ENCODE peak calls at places on chromosomes 13 and 19, in ten cellular contexts. One of them, this sample, is unnamed.

GRCh38 chr19:15223649-15224371 is 8.4 kb downstream of the EPHX3 start:
- DNase-seq in upper lobe of right lung: no peak
- DNase-seq in dorsolateral prefrontal cortex: no peak
- DNase-seq in tibial nerve: no peak
- DNase-seq in heart left ventricle: peak
- DNase-seq in caudate nucleus: no peak
- DNase-seq in HL-60: no peak
- DNase-seq in neuronal stem cell: no peak
- DNase-seq in thoracic aorta: no peak
- DNase-seq in substantia nigra: no peak
- DNase-seq in this sample: no peak

GRCh38 chr13:105346141-105346766 is 1189.2 kb downstream of the EFNB2 start:
- DNase-seq in dorsolateral prefrontal cortex: no peak
- DNase-seq in neuronal stem cell: no peak
- DNase-seq in HL-60: no peak
- DNase-seq in substantia nigra: no peak
- DNase-seq in heart left ventricle: no peak
- DNase-seq in upper lobe of right lung: no peak
- DNase-seq in tibial nerve: no peak
- DNase-seq in caudate nucleus: no peak
- DNase-seq in thoracic aorta: no peak
- DNase-seq in this sample: no peak

GRCh38 chr19:6056801-6057650 is 53.3 kb downstream of the RFX2 start:
- DNase-seq in caudate nucleus: no peak
- DNase-seq in heart left ventricle: peak
- DNase-seq in upper lobe of right lung: no peak
- DNase-seq in substantia nigra: peak
- DNase-seq in tibial nerve: peak
- DNase-seq in neuronal stem cell: no peak
- DNase-seq in thoracic aorta: peak
- DNase-seq in dorsolateral prefrontal cortex: peak
- DNase-seq in HL-60: peak
- DNase-seq in this sample: peak

GRCh38 chr13:73984949-73985691 is 149.1 kb downstream of the KLF12 start:
- DNase-seq in substantia nigra: no peak
- DNase-seq in neuronal stem cell: no peak
- DNase-seq in upper lobe of right lung: peak
- DNase-seq in HL-60: no peak
- DNase-seq in thoracic aorta: no peak
- DNase-seq in tibial nerve: no peak
- DNase-seq in caudate nucleus: no peak
- DNase-seq in dorsolateral prefrontal cortex: peak
- DNase-seq in heart left ventricle: peak
- DNase-seq in this sample: no peak

GRCh38 chr19:3481241-3482090 is 1.1 kb upstream of the SMIM24 start:
- DNase-seq in heart left ventricle: no peak
- DNase-seq in substantia nigra: no peak
- DNase-seq in caudate nucleus: no peak
- DNase-seq in upper lobe of right lung: no peak
- DNase-seq in neuronal stem cell: no peak
- DNase-seq in thoracic aorta: no peak
- DNase-seq in HL-60: no peak
- DNase-seq in tibial nerve: no peak
- DNase-seq in dorsolateral prefrontal cortex: no peak
- DNase-seq in this sample: no peak

GRCh38 chr13:99033814-99034213 is 56.0 kb upstream of the DOCK9 start:
- DNase-seq in substantia nigra: no peak
- DNase-seq in dorsolateral prefrontal cortex: no peak
- DNase-seq in upper lobe of right lung: no peak
- DNase-seq in thoracic aorta: no peak
- DNase-seq in caudate nucleus: no peak
- DNase-seq in heart left ventricle: no peak
- DNase-seq in tibial nerve: no peak
- DNase-seq in HL-60: no peak
- DNase-seq in neuronal stem cell: peak
- DNase-seq in this sample: no peak

GRCh38 chr13:29963086-29963485 is 112.7 kb upstream of the UBL3 start:
- DNase-seq in dorsolateral prefrontal cortex: no peak
- DNase-seq in neuronal stem cell: no peak
- DNase-seq in heart left ventricle: no peak
- DNase-seq in thoracic aorta: no peak
- DNase-seq in caudate nucleus: no peak
- DNase-seq in upper lobe of right lung: no peak
- DNase-seq in substantia nigra: no peak
- DNase-seq in tibial nerve: no peak
- DNase-seq in HL-60: no peak
- DNase-seq in this sample: no peak

GRCh38 chr19:42269518-42270345 is 680 bp downstream of the CIC start:
- DNase-seq in substantia nigra: peak
- DNase-seq in thoracic aorta: no peak
- DNase-seq in HL-60: no peak
- DNase-seq in upper lobe of right lung: peak
- DNase-seq in tibial nerve: no peak
- DNase-seq in neuronal stem cell: no peak
- DNase-seq in caudate nucleus: no peak
- DNase-seq in dorsolateral prefrontal cortex: no peak
- DNase-seq in heart left ventricle: peak
- DNase-seq in this sample: no peak

GRCh38 chr13:34207872-34208271 is 389.9 kb downstream of the RFC3 start:
- DNase-seq in heart left ventricle: no peak
- DNase-seq in substantia nigra: no peak
- DNase-seq in caudate nucleus: no peak
- DNase-seq in tibial nerve: no peak
- DNase-seq in HL-60: no peak
- DNase-seq in neuronal stem cell: no peak
- DNase-seq in thoracic aorta: no peak
- DNase-seq in upper lobe of right lung: no peak
- DNase-seq in dorsolateral prefrontal cortex: no peak
- DNase-seq in this sample: no peak

GRCh38 chr13:44955421-44955820 is 33.9 kb downstream of the NUFIP1 start:
- DNase-seq in caudate nucleus: no peak
- DNase-seq in upper lobe of right lung: no peak
- DNase-seq in dorsolateral prefrontal cortex: no peak
- DNase-seq in heart left ventricle: no peak
- DNase-seq in substantia nigra: no peak
- DNase-seq in neuronal stem cell: no peak
- DNase-seq in thoracic aorta: no peak
- DNase-seq in HL-60: no peak
- DNase-seq in tibial nerve: no peak
- DNase-seq in this sample: no peak

GRCh38 chr19:32676186-32676894 is 692 bp downstream of the RGS9BP start:
- DNase-seq in tibial nerve: no peak
- DNase-seq in thoracic aorta: no peak
- DNase-seq in neuronal stem cell: peak
- DNase-seq in substantia nigra: no peak
- DNase-seq in heart left ventricle: no peak
- DNase-seq in dorsolateral prefrontal cortex: no peak
- DNase-seq in HL-60: no peak
- DNase-seq in caudate nucleus: no peak
- DNase-seq in upper lobe of right lung: peak
- DNase-seq in this sample: no peak

DNA sequence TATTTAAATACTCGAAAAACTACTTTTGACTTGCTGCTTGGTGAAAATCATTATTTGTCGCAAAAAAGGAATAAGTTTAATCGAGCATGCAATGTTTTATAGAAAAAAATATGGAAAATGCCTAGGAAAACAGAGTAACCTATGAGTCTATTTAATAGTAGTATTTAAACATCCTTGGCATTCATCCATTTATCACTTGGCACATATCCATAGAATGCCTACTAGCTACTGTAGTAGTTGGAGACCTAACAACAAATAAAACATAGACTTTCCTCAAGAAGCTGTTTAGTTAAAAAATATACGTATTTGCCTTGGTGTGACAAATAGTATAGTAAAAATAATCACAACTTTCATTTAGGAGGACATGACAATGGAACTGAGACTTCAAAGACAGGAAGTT is 302.1 kb downstream of the DIAPH3 start:
- DNase-seq in caudate nucleus: no peak
- DNase-seq in substantia nigra: no peak
- DNase-seq in tibial nerve: no peak
- DNase-seq in HL-60: no peak
- DNase-seq in neuronal stem cell: no peak
- DNase-seq in upper lobe of right lung: no peak
- DNase-seq in thoracic aorta: no peak
- DNase-seq in dorsolateral prefrontal cortex: no peak
- DNase-seq in heart left ventricle: no peak
- DNase-seq in this sample: no peak
- H3K27ac ChIP-seq in caudate nucleus: no peak
- H3K27ac ChIP-seq in substantia nigra: no peak
- H3K27ac ChIP-seq in tibial nerve: no peak
- H3K27ac ChIP-seq in HL-60: no peak
- H3K27ac ChIP-seq in neuronal stem cell: no peak
- H3K27ac ChIP-seq in upper lobe of right lung: no peak
- H3K27ac ChIP-seq in thoracic aorta: no peak
- H3K27ac ChIP-seq in dorsolateral prefrontal cortex: no peak
- H3K27ac ChIP-seq in heart left ventricle: no peak
- H3K27ac ChIP-seq in this sample: no peak

GRCh38 chr13:111210945-111211469 is 95.9 kb downstream of the ARHGEF7 start:
- DNase-seq in tibial nerve: no peak
- DNase-seq in thoracic aorta: no peak
- DNase-seq in upper lobe of right lung: no peak
- DNase-seq in substantia nigra: no peak
- DNase-seq in heart left ventricle: no peak
- DNase-seq in HL-60: no peak
- DNase-seq in caudate nucleus: no peak
- DNase-seq in neuronal stem cell: no peak
- DNase-seq in dorsolateral prefrontal cortex: no peak
- DNase-seq in this sample: no peak
- H3K27ac ChIP-seq in tibial nerve: peak
- H3K27ac ChIP-seq in thoracic aorta: peak
- H3K27ac ChIP-seq in upper lobe of right lung: no peak
- H3K27ac ChIP-seq in substantia nigra: peak
- H3K27ac ChIP-seq in heart left ventricle: peak
- H3K27ac ChIP-seq in HL-60: no peak
- H3K27ac ChIP-seq in caudate nucleus: peak
- H3K27ac ChIP-seq in neuronal stem cell: peak
- H3K27ac ChIP-seq in dorsolateral prefrontal cortex: peak
- H3K27ac ChIP-seq in this sample: peak

GRCh38 chr19:56092685-56093631 is 28.1 kb downstream of the ZNF787 start:
- DNase-seq in thoracic aorta: no peak
- DNase-seq in upper lobe of right lung: no peak
- DNase-seq in neuronal stem cell: no peak
- DNase-seq in substantia nigra: no peak
- DNase-seq in dorsolateral prefrontal cortex: no peak
- DNase-seq in tibial nerve: no peak
- DNase-seq in HL-60: no peak
- DNase-seq in heart left ventricle: peak
- DNase-seq in caudate nucleus: no peak
- DNase-seq in this sample: no peak

GRCh38 chr19:56089344-56089743 is 31.8 kb downstream of the ZNF787 start:
- DNase-seq in thoracic aorta: no peak
- DNase-seq in caudate nucleus: no peak
- DNase-seq in neuronal stem cell: no peak
- DNase-seq in upper lobe of right lung: no peak
- DNase-seq in substantia nigra: no peak
- DNase-seq in heart left ventricle: peak
- DNase-seq in dorsolateral prefrontal cortex: no peak
- DNase-seq in HL-60: no peak
- DNase-seq in tibial nerve: no peak
- DNase-seq in this sample: no peak

GRCh38 chr19:56091066-56091490 is 30.0 kb downstream of the ZNF787 start:
- DNase-seq in HL-60: no peak
- DNase-seq in tibial nerve: no peak
- DNase-seq in neuronal stem cell: no peak
- DNase-seq in thoracic aorta: no peak
- DNase-seq in caudate nucleus: no peak
- DNase-seq in substantia nigra: no peak
- DNase-seq in upper lobe of right lung: no peak
- DNase-seq in dorsolateral prefrontal cortex: no peak
- DNase-seq in heart left ventricle: no peak
- DNase-seq in this sample: no peak

GRCh38 chr19:56094449-56094848 is 26.6 kb downstream of the ZNF787 start:
- DNase-seq in thoracic aorta: no peak
- DNase-seq in heart left ventricle: no peak
- DNase-seq in substantia nigra: no peak
- DNase-seq in upper lobe of right lung: no peak
- DNase-seq in caudate nucleus: no peak
- DNase-seq in tibial nerve: no peak
- DNase-seq in dorsolateral prefrontal cortex: no peak
- DNase-seq in HL-60: no peak
- DNase-seq in neuronal stem cell: no peak
- DNase-seq in this sample: no peak

DNA sequence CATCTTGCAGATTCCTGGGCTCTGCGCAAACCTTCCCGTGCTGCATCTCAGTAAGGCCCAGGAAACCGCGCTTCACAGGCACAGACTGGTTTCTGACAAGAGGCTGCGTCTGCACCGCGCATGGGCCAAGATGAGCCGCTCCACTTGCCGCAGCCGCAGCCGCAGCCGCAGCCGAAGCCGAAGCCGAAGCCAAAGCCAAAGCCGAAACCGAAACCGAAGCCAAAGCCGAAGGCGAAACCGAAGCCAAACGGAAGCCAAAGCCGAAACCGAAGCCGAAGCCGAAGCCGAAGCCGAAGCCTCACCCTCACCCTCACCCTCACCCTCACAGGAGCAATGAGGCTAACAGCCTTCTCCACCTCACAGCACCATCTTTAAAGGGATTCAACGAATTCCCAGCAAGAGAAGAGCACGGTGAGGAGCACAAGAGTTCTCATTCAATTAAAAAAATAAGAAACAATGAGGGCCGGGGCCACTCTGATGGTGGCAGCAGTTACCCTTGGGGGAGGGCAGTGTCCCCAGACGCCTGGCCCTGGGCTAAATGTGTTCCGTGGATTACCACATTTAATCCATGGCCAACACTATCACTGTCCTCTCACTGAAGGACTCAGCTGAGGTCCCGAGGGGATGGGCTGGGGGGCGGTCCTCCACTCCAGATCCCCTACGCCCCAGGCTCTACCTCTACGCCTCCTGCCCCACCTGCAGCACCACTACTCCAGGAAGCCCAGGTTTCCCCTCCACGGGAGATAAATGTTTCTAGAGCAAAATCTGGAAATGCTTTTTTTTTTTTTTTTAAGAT is 29.1 kb downstream of the ZNF787 start:
- DNase-seq in dorsolateral prefrontal cortex: no peak
- DNase-seq in upper lobe of right lung: no peak
- DNase-seq in HL-60: no peak
- DNase-seq in thoracic aorta: no peak
- DNase-seq in substantia nigra: no peak
- DNase-seq in heart left ventricle: no peak
- DNase-seq in caudate nucleus: no peak
- DNase-seq in neuronal stem cell: no peak
- DNase-seq in tibial nerve: no peak
- DNase-seq in this sample: no peak
- H3K27ac ChIP-seq in dorsolateral prefrontal cortex: peak
- H3K27ac ChIP-seq in upper lobe of right lung: no peak
- H3K27ac ChIP-seq in HL-60: no peak
- H3K27ac ChIP-seq in thoracic aorta: no peak
- H3K27ac ChIP-seq in substantia nigra: peak
- H3K27ac ChIP-seq in heart left ventricle: peak
- H3K27ac ChIP-seq in caudate nucleus: peak
- H3K27ac ChIP-seq in neuronal stem cell: no peak
- H3K27ac ChIP-seq in tibial nerve: peak
- H3K27ac ChIP-seq in this sample: no peak

DNA sequence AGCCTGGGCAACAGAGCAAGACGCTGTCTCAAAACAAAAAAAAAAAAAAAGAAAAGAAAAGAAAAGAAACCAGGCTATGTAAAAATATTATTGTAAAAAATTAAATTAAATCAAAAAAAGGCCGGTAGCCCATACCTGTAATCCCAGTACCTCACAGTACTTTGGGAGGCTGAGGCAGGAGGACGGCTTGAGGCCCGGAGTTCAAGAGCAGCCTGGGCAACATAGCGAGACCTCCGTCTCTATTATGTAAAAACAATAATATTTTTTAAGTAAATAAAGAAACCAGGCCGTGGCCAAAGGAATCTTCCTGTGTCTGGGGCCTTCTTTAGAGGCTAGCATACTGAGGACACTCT is 770 bp upstream of the CAPNS1 start:
- DNase-seq in heart left ventricle: no peak
- DNase-seq in tibial nerve: no peak
- DNase-seq in substantia nigra: no peak
- DNase-seq in upper lobe of right lung: no peak
- DNase-seq in neuronal stem cell: no peak
- DNase-seq in dorsolateral prefrontal cortex: no peak
- DNase-seq in caudate nucleus: no peak
- DNase-seq in HL-60: no peak
- DNase-seq in thoracic aorta: no peak
- DNase-seq in this sample: no peak
- H3K27ac ChIP-seq in heart left ventricle: peak
- H3K27ac ChIP-seq in tibial nerve: peak
- H3K27ac ChIP-seq in substantia nigra: peak
- H3K27ac ChIP-seq in upper lobe of right lung: peak
- H3K27ac ChIP-seq in neuronal stem cell: peak
- H3K27ac ChIP-seq in dorsolateral prefrontal cortex: peak
- H3K27ac ChIP-seq in caudate nucleus: peak
- H3K27ac ChIP-seq in HL-60: peak
- H3K27ac ChIP-seq in thoracic aorta: peak
- H3K27ac ChIP-seq in this sample: peak

This sample was measured in ascending aorta.